ENCODE peak calls at places on chromosomes 4 and X, in six cellular contexts. U is mammary epithelial cell, F is globus pallidus, R is activated B cell treated with CpG ODN at 0.5 μM for 24 hours, J is upper lobe of right lung, O is T-cell. C is an unnamed sample.
A peak's percentile ranks its signal among the peaks of the same experiment; 100 is the strongest.

GRCh38 chrX:42821803-42822443 is 44.0 kb upstream of the PPP1R2C start:
- DNase-seq in O (no peak), R (no peak), J (no peak), F (no peak), U (no peak), C (no peak)

GRCh38 chrX:132463411-132463810 is 25.4 kb downstream of the MBNL3 start:
- DNase-seq in U (no peak), J (no peak), R (no peak), O (no peak), F (no peak), C (no peak)

GRCh38 chrX:63581906-63582305 is 203.1 kb downstream of the ARHGEF9 start:
- DNase-seq in F (no peak), U (no peak), J (no peak), O (no peak), R (no peak), C (no peak)

GRCh38 chr4:30399476-30399875 is 320.7 kb upstream of the PCDH7 start:
- DNase-seq in U (no peak), O (no peak), F (no peak), R (no peak), J (no peak), C (no peak)

GRCh38 chr4:17111959-17112659 is 213.7 kb upstream of the LDB2 start:
- DNase-seq in J (no peak), R (no peak), O (no peak), F (peak; percentile 24), U (no peak), C (no peak)

GRCh38 chr4:146790515-146790914 is 151.8 kb downstream of the POU4F2 start:
- DNase-seq in J (no peak), R (no peak), F (no peak), O (no peak), U (peak; percentile 59), C (no peak)

GRCh38 chr4:141543176-141543575 is 93.2 kb upstream of the IL15 start:
- DNase-seq in U (no peak), F (no peak), R (no peak), O (no peak), J (no peak), C (no peak)

GRCh38 chrX:2691543-2692220 is 587 bp downstream of the CD99 start:
- DNase-seq in U (no peak), F (no peak), O (no peak), J (peak; percentile 82), R (no peak), C (no peak)

GRCh38 chr4:24881508-24882071 is 31.3 kb downstream of the CCDC149 start:
- DNase-seq in U (peak; percentile 8), F (no peak), R (no peak), J (no peak), O (no peak), C (no peak)

GRCh38 chr4:1614854-1615595 is 69.1 kb downstream of the FAM53A start:
- DNase-seq in U (no peak), F (no peak), J (no peak), R (no peak), O (peak; percentile 20), C (no peak)

GRCh38 chrX:38358274-38358673 is 5.9 kb downstream of the OTC start:
- DNase-seq in O (no peak), F (no peak), R (no peak), U (no peak), J (no peak), C (no peak)

GRCh38 chr4:110848787-110849186 is 225.9 kb upstream of the PITX2 start:
- DNase-seq in U (no peak), R (no peak), J (no peak), F (no peak), O (no peak), C (no peak)

GRCh38 chr4:30153427-30153826 is 566.7 kb upstream of the PCDH7 start:
- DNase-seq in U (no peak), J (no peak), F (no peak), R (no peak), O (no peak), C (no peak)

GRCh38 chr4:107283587-107284559 is 247.8 kb upstream of the DKK2 start:
- DNase-seq in U (peak; percentile 88), R (no peak), J (no peak), O (no peak), F (no peak), C (no peak)

GRCh38 chrX:20995829-20996228 is 378.4 kb upstream of the CNKSR2 start:
- DNase-seq in U (no peak), J (no peak), O (no peak), F (no peak), R (no peak), C (no peak)

GRCh38 chr4:4852591-4853362 is 6.7 kb upstream of the MSX1 start:
- DNase-seq in R (no peak), U (peak; percentile 58), O (no peak), F (no peak), J (peak; percentile 70), C (no peak)

GRCh38 chr4:32022071-32022470 is 1301.9 kb downstream of the PCDH7 start:
- DNase-seq in R (no peak), J (no peak), U (peak; percentile 9), F (no peak), O (no peak), C (no peak)

GRCh38 chr4:54781771-54782170 is 124.0 kb downstream of the KIT start:
- DNase-seq in U (no peak), J (no peak), F (peak; percentile 54), R (no peak), O (no peak), C (no peak)

GRCh38 chrX:12999422-12999821 is 24.5 kb downstream of the TMSB4X start:
- DNase-seq in F (peak; percentile 36), U (no peak), O (peak; percentile 35), R (no peak), J (no peak), C (no peak)

GRCh38 chr4:162847945-162848549 is 318.6 kb downstream of the NAF1 start:
- DNase-seq in R (no peak), J (no peak), F (no peak), O (no peak), U (no peak), C (no peak)

GRCh38 chrX:44239036-44239435 is 104.4 kb downstream of the EFHC2 start:
- DNase-seq in R (no peak), F (no peak), J (no peak), O (no peak), U (no peak), C (no peak)

C was measured in D721Med.